ENCODE peak calls at places on chromosomes 11 and 22, in five cellular contexts. One of them, this sample, is unnamed.

GRCh38 chr11:111745719-111746504 is 20.3 kb downstream of the PPP2R1B start:
- DNase-seq in OCI-LY7: no peak
- DNase-seq in PC-3: peak; percentile 32
- DNase-seq in breast epithelium: no peak
- DNase-seq in CD8-positive, alpha-beta memory T cell: no peak
- DNase-seq in this sample: peak; percentile 68

GRCh38 chr22:27238935-27239510 is 562.5 kb downstream of the MN1 start:
- DNase-seq in OCI-LY7: no peak
- DNase-seq in PC-3: peak; percentile 7
- DNase-seq in breast epithelium: peak; percentile 53
- DNase-seq in CD8-positive, alpha-beta memory T cell: no peak
- DNase-seq in this sample: no peak

GRCh38 chr11:70159612-70160570 is 43.2 kb upstream of the FADD start:
- DNase-seq in OCI-LY7: no peak
- DNase-seq in PC-3: peak; percentile 99
- DNase-seq in breast epithelium: peak; percentile 81
- DNase-seq in CD8-positive, alpha-beta memory T cell: no peak
- DNase-seq in this sample: no peak

GRCh38 chr22:41598891-41599635 is 9.4 kb upstream of the PMM1 start:
- DNase-seq in OCI-LY7: no peak
- DNase-seq in PC-3: no peak
- DNase-seq in breast epithelium: no peak
- DNase-seq in CD8-positive, alpha-beta memory T cell: no peak
- DNase-seq in this sample: no peak

GRCh38 chr11:27266125-27266524 is 96.9 kb downstream of the CCDC34 start:
- DNase-seq in OCI-LY7: no peak
- DNase-seq in PC-3: no peak
- DNase-seq in breast epithelium: no peak
- DNase-seq in CD8-positive, alpha-beta memory T cell: no peak
- DNase-seq in this sample: no peak

GRCh38 chr11:99020324-99021225 is at the start of gene CNTN5:
- DNase-seq in OCI-LY7: no peak
- DNase-seq in PC-3: peak; percentile 41
- DNase-seq in breast epithelium: no peak
- DNase-seq in CD8-positive, alpha-beta memory T cell: no peak
- DNase-seq in this sample: peak; percentile 92

GRCh38 chr22:25942126-25942988 is 200.4 kb downstream of the MYO18B start:
- DNase-seq in OCI-LY7: no peak
- DNase-seq in PC-3: no peak
- DNase-seq in breast epithelium: no peak
- DNase-seq in CD8-positive, alpha-beta memory T cell: no peak
- DNase-seq in this sample: no peak

GRCh38 chr11:24064309-24064903 is 432.4 kb upstream of the LUZP2 start:
- DNase-seq in OCI-LY7: no peak
- DNase-seq in PC-3: no peak
- DNase-seq in breast epithelium: no peak
- DNase-seq in CD8-positive, alpha-beta memory T cell: no peak
- DNase-seq in this sample: no peak

GRCh38 chr22:36125994-36126531 is 34.5 kb downstream of the APOL3 start:
- DNase-seq in OCI-LY7: no peak
- DNase-seq in PC-3: no peak
- DNase-seq in breast epithelium: no peak
- DNase-seq in CD8-positive, alpha-beta memory T cell: no peak
- DNase-seq in this sample: no peak

GRCh38 chr11:80841716-80842115 is 1400.9 kb upstream of the TENM4 start:
- DNase-seq in OCI-LY7: no peak
- DNase-seq in PC-3: peak; percentile 7
- DNase-seq in breast epithelium: no peak
- DNase-seq in CD8-positive, alpha-beta memory T cell: no peak
- DNase-seq in this sample: no peak

GRCh38 chr11:66745356-66746235 is 16.6 kb upstream of the SPTBN2 start:
- DNase-seq in OCI-LY7: peak; percentile 81
- DNase-seq in PC-3: peak; percentile 71
- DNase-seq in breast epithelium: no peak
- DNase-seq in CD8-positive, alpha-beta memory T cell: peak; percentile 23
- DNase-seq in this sample: peak; percentile 62

GRCh38 chr22:19121631-19122142 is 525 bp downstream of the DGCR2 start:
- DNase-seq in OCI-LY7: peak; percentile 52
- DNase-seq in PC-3: peak; percentile 22
- DNase-seq in breast epithelium: peak; percentile 42
- DNase-seq in CD8-positive, alpha-beta memory T cell: peak; percentile 32
- DNase-seq in this sample: no peak

GRCh38 chr11:118153516-118153915 is 893 bp upstream of the SCN4B start:
- DNase-seq in OCI-LY7: no peak
- DNase-seq in PC-3: no peak
- DNase-seq in breast epithelium: no peak
- DNase-seq in CD8-positive, alpha-beta memory T cell: no peak
- DNase-seq in this sample: no peak

GRCh38 chr11:118152552-118153471 is at the start of gene SCN4B:
- DNase-seq in OCI-LY7: no peak
- DNase-seq in PC-3: peak; percentile 62
- DNase-seq in breast epithelium: no peak
- DNase-seq in CD8-positive, alpha-beta memory T cell: peak; percentile 5
- DNase-seq in this sample: no peak

GRCh38 chr11:118152020-118152551 is 537 bp downstream of the SCN4B start:
- DNase-seq in OCI-LY7: no peak
- DNase-seq in PC-3: no peak
- DNase-seq in breast epithelium: no peak
- DNase-seq in CD8-positive, alpha-beta memory T cell: no peak
- DNase-seq in this sample: no peak

GRCh38 chr11:118149493-118149892 is 3.1 kb downstream of the SCN4B start:
- DNase-seq in OCI-LY7: no peak
- DNase-seq in PC-3: no peak
- DNase-seq in breast epithelium: no peak
- DNase-seq in CD8-positive, alpha-beta memory T cell: no peak
- DNase-seq in this sample: no peak

GRCh38 chr11:118151421-118151820 is 1.2 kb downstream of the SCN4B start:
- DNase-seq in OCI-LY7: no peak
- DNase-seq in PC-3: peak; percentile 34
- DNase-seq in breast epithelium: no peak
- DNase-seq in CD8-positive, alpha-beta memory T cell: no peak
- DNase-seq in this sample: no peak
- H3K4me3 ChIP-seq in OCI-LY7: no peak overlapping the region
- H3K4me3 ChIP-seq in PC-3: no peak overlapping the region
- H3K4me3 ChIP-seq in breast epithelium: peak overlapping the region; percentile 5
- H3K4me3 ChIP-seq in CD8-positive, alpha-beta memory T cell: no peak overlapping the region
- H3K4me3 ChIP-seq in this sample: no peak overlapping the region

GRCh38 chr11:91790873-91791468 is 433.6 kb upstream of the FAT3 start:
- DNase-seq in OCI-LY7: no peak
- DNase-seq in PC-3: no peak
- DNase-seq in breast epithelium: no peak
- DNase-seq in CD8-positive, alpha-beta memory T cell: no peak
- DNase-seq in this sample: no peak
- H3K27ac ChIP-seq in OCI-LY7: no peak overlapping the region
- H3K27ac ChIP-seq in PC-3: no peak overlapping the region
- H3K27ac ChIP-seq in breast epithelium: no peak overlapping the region
- H3K27ac ChIP-seq in CD8-positive, alpha-beta memory T cell: no peak overlapping the region
- H3K27ac ChIP-seq in this sample: no peak overlapping the region

DNA sequence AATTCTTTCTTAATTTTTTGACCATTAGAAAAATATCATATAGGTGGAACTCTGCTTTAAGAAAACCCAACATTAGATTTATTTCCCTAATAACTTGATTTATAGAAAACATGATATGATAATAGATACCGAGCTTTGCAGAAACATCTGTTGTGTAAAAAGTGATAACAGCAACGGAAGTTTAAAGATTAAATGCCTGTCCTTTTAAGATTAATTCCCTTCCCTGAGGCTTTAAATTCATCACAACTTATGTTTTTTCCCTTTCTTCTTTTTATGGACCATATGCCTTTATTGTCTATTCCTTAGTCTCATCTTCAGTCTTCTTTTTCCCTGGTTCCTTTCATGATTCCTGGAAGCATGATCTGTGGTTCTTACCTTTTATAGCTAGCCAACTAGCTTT is 1.9 kb downstream of the USP47 start:
- DNase-seq in OCI-LY7: no peak
- DNase-seq in PC-3: no peak
- DNase-seq in breast epithelium: no peak
- DNase-seq in CD8-positive, alpha-beta memory T cell: no peak
- DNase-seq in this sample: no peak
- H3K4me1 ChIP-seq in OCI-LY7: peaks cover 25% of the 10 kb centered on the region
- H3K4me1 ChIP-seq in PC-3: peaks cover 36% of the 10 kb centered on the region
- H3K4me1 ChIP-seq in breast epithelium: no peaks in the 10 kb centered on the region
- H3K4me1 ChIP-seq in CD8-positive, alpha-beta memory T cell: peaks cover 48% of the 10 kb centered on the region
- H3K4me1 ChIP-seq in this sample: peaks cover 61% of the 10 kb centered on the region

GRCh38 chr11:12113294-12113693 is 2.9 kb downstream of the MICAL2 start:
- DNase-seq in OCI-LY7: no peak
- DNase-seq in PC-3: no peak
- DNase-seq in breast epithelium: no peak
- DNase-seq in CD8-positive, alpha-beta memory T cell: no peak
- DNase-seq in this sample: no peak

GRCh38 chr11:12112731-12113130 is 2.3 kb downstream of the MICAL2 start:
- DNase-seq in OCI-LY7: no peak
- DNase-seq in PC-3: no peak
- DNase-seq in breast epithelium: no peak
- DNase-seq in CD8-positive, alpha-beta memory T cell: no peak
- DNase-seq in this sample: no peak

GRCh38 chr11:12111482-12112149 is 1.2 kb downstream of the MICAL2 start:
- DNase-seq in OCI-LY7: no peak
- DNase-seq in PC-3: peak; percentile 31
- DNase-seq in breast epithelium: no peak
- DNase-seq in CD8-positive, alpha-beta memory T cell: no peak
- DNase-seq in this sample: no peak

GRCh38 chr11:12110714-12111481 is 508 bp downstream of the MICAL2 start:
- DNase-seq in OCI-LY7: no peak
- DNase-seq in PC-3: peak; percentile 34
- DNase-seq in breast epithelium: peak; percentile 32
- DNase-seq in CD8-positive, alpha-beta memory T cell: peak; percentile 16
- DNase-seq in this sample: no peak

DNA sequence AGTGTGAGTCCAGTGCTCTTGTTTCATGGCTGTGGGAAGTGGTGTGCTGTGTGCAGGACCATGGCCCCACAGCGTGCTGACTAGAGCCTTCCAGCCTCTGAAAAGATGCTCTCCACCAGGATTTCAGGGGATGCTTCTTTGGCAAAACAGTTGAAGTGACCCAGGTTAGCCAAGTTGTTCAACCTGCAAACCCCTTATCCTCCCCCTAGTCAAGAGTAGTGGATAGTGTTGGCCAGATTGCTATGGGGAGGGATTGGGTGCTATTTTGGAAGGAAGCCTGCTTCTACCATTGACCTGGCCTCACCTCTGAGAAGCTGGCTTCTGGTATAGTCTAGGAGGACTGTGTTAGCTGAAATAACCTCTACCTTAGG is 1.7 kb downstream of the MICAL2 start:
- DNase-seq in OCI-LY7: no peak
- DNase-seq in PC-3: no peak
- DNase-seq in breast epithelium: no peak
- DNase-seq in CD8-positive, alpha-beta memory T cell: no peak
- DNase-seq in this sample: no peak
- H3K4me3 ChIP-seq in OCI-LY7: no peak overlapping the region
- H3K4me3 ChIP-seq in PC-3: peak overlapping the region; percentile 93
- H3K4me3 ChIP-seq in breast epithelium: peak overlapping the region; percentile 75
- H3K4me3 ChIP-seq in CD8-positive, alpha-beta memory T cell: no peak overlapping the region
- H3K4me3 ChIP-seq in this sample: peak overlapping the region; percentile 84

GRCh38 chr11:75570559-75571139 is 8.6 kb downstream of the SERPINH1 start:
- DNase-seq in OCI-LY7: no peak
- DNase-seq in PC-3: no peak
- DNase-seq in breast epithelium: no peak
- DNase-seq in CD8-positive, alpha-beta memory T cell: no peak
- DNase-seq in this sample: no peak
- H3K27ac ChIP-seq in OCI-LY7: no peak overlapping the region
- H3K27ac ChIP-seq in PC-3: no peak overlapping the region
- H3K27ac ChIP-seq in breast epithelium: peak overlapping the region; percentile 55
- H3K27ac ChIP-seq in CD8-positive, alpha-beta memory T cell: no peak overlapping the region
- H3K27ac ChIP-seq in this sample: peak overlapping the region; percentile 43

GRCh38 chr11:62882811-62883496 is 2.3 kb downstream of the SLC3A2 start:
- DNase-seq in OCI-LY7: no peak
- DNase-seq in PC-3: no peak
- DNase-seq in breast epithelium: no peak
- DNase-seq in CD8-positive, alpha-beta memory T cell: no peak
- DNase-seq in this sample: no peak

GRCh38 chr11:62880803-62881578 is at the start of gene SLC3A2:
- DNase-seq in OCI-LY7: peak; percentile 89
- DNase-seq in PC-3: peak; percentile 93
- DNase-seq in breast epithelium: peak; percentile 94
- DNase-seq in CD8-positive, alpha-beta memory T cell: peak; percentile 82
- DNase-seq in this sample: peak; percentile 97

GRCh38 chr11:62880231-62880802 is 379 bp upstream of the SLC3A2 start:
- DNase-seq in OCI-LY7: peak; percentile 28
- DNase-seq in PC-3: peak; percentile 91
- DNase-seq in breast epithelium: peak; percentile 79
- DNase-seq in CD8-positive, alpha-beta memory T cell: no peak
- DNase-seq in this sample: peak; percentile 96

GRCh38 chr11:62882428-62882742 is 1.7 kb downstream of the SLC3A2 start:
- DNase-seq in OCI-LY7: no peak
- DNase-seq in PC-3: no peak
- DNase-seq in breast epithelium: no peak
- DNase-seq in CD8-positive, alpha-beta memory T cell: no peak
- DNase-seq in this sample: no peak

DNA sequence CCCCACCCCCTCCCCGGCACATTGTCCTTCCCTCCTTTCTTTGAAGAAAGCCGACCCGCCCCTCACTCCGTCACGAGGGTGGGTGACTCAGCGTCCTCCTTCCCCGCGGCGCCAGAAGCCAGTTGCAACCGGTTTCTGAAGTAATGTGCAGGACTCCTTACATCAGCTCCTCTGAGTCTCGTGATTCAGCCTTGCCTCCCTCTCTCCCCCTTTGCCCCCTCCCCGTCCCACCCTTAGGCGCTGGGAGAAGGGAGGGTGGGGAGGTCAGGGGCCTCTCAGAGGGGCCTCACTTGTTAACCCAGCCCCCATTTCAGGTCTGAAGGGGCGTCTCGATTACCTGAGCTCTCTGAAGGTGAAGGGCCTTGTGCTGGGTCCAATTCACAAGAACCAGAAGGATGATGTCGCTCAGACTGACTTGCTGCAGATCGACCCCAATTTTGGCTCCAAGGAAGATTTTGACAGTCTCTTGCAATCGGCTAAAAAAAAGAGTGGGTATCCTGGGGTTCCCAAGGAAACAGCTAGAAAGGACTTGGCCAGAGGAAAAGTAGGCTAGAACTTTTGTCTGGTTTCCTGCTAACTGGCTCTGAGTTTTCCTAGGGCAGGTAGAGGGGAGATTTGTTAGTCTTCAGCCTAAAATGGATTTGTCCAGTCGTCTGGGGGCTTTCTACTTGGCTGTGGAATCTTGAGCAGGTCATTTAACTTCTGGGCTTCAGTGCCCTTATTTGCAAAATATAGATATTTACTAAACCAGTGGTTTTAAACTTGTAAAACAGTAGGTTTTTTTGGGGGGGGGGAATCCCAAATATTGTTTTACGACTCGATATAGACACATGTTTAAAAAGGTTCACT is 1.1 kb downstream of the SLC3A2 start:
- DNase-seq in OCI-LY7: peak; percentile 93
- DNase-seq in PC-3: peak; percentile 98
- DNase-seq in breast epithelium: peak; percentile 96
- DNase-seq in CD8-positive, alpha-beta memory T cell: peak; percentile 88
- DNase-seq in this sample: peak; percentile 99
- H3K4me1 ChIP-seq in OCI-LY7: peaks cover 28% of the 10 kb centered on the region
- H3K4me1 ChIP-seq in PC-3: peaks cover 38% of the 10 kb centered on the region
- H3K4me1 ChIP-seq in breast epithelium: peaks cover 3% of the 10 kb centered on the region
- H3K4me1 ChIP-seq in CD8-positive, alpha-beta memory T cell: peaks cover 39% of the 10 kb centered on the region
- H3K4me1 ChIP-seq in this sample: peaks cover 69% of the 10 kb centered on the region